ENCODE peak calls at places on chromosomes 4 and X, in ten cellular contexts. F is GM13977; E is activated CD8-positive, alpha-beta T cell treated with anti-CD3 and anti-CD28 coated beads for 36 hours; Z is ascending aorta; D is BE2C; L is tibial nerve; J is CD4-positive, alpha-beta T cell; U is type B pancreatic cell; T is RWPE1; O is endothelial cell. P is an unnamed sample.

GRCh38 chr4:172962564-172963353 is 205.9 kb upstream of the GALNT7 start:
- DNase-seq in D (no peak), F (no peak), E (no peak), L (no peak), T (peak), O (no peak), Z (peak), U (no peak), J (no peak), P (no peak)

GRCh38 chrX:41164469-41164868 is 79.2 kb downstream of the USP9X start:
- DNase-seq in D (no peak), O (no peak), J (no peak), E (no peak), Z (no peak), L (no peak), T (no peak), F (no peak), U (no peak), P (no peak)

GRCh38 chr4:157706134-157706533 is 466.7 kb downstream of the GASK1B start:
- DNase-seq in E (no peak), U (no peak), Z (no peak), D (no peak), T (no peak), O (no peak), J (no peak), L (no peak), F (no peak), P (no peak)

GRCh38 chr4:164734476-164734875 is 19.5 kb upstream of the SMIM31 start:
- DNase-seq in O (no peak), E (no peak), J (no peak), D (no peak), U (no peak), F (no peak), T (no peak), L (no peak), Z (no peak), P (no peak)

GRCh38 chrX:12115377-12115776 is 22.9 kb upstream of the FRMPD4 start:
- DNase-seq in T (no peak), O (peak), F (no peak), J (no peak), L (no peak), U (no peak), E (no peak), Z (no peak), D (no peak), P (no peak)

GRCh38 chrX:134671207-134671750 is 13.0 kb upstream of the PLAC1 start:
- DNase-seq in F (no peak), Z (no peak), U (no peak), L (no peak), E (peak), D (no peak), J (no peak), T (no peak), O (no peak), P (no peak)

GRCh38 chr4:162852642-162853041 is 314.0 kb downstream of the NAF1 start:
- DNase-seq in U (no peak), J (no peak), L (no peak), E (no peak), O (no peak), F (no peak), D (no peak), T (no peak), Z (no peak), P (no peak)

GRCh38 chr4:158996669-158997074 is 106.2 kb upstream of the RAPGEF2 start:
- DNase-seq in U (no peak), L (no peak), Z (no peak), J (no peak), T (peak), E (no peak), O (no peak), F (no peak), D (no peak), P (no peak)

GRCh38 chr4:8391972-8392371 is 48.6 kb downstream of the ACOX3 start:
- DNase-seq in O (no peak), J (no peak), T (no peak), D (no peak), Z (no peak), E (peak), L (peak), U (no peak), F (peak), P (peak)

GRCh38 chr4:33911951-33912350 is 2332.4 kb downstream of the ARAP2 start:
- DNase-seq in D (no peak), J (no peak), U (no peak), O (no peak), F (no peak), E (no peak), T (no peak), L (no peak), Z (no peak), P (no peak)

GRCh38 chrX:96770315-96770714 is 85.7 kb downstream of the DIAPH2 start:
- DNase-seq in F (peak), J (no peak), T (peak), L (no peak), O (no peak), U (no peak), E (no peak), D (no peak), Z (no peak), P (no peak)

GRCh38 chr4:38523054-38523453 is 140.9 kb upstream of the KLF3 start:
- DNase-seq in F (no peak), Z (no peak), O (no peak), J (no peak), T (no peak), L (no peak), D (no peak), U (no peak), E (no peak), P (no peak)

GRCh38 chr4:38529189-38530115 is 134.5 kb upstream of the KLF3 start:
- DNase-seq in O (peak), D (no peak), U (no peak), T (no peak), E (peak), J (peak), F (peak), L (no peak), Z (peak), P (peak)

GRCh38 chr4:38519671-38520070 is 144.3 kb upstream of the KLF3 start:
- DNase-seq in L (no peak), T (no peak), Z (no peak), E (no peak), D (no peak), F (no peak), O (no peak), U (no peak), J (no peak), P (no peak)

GRCh38 chr4:38526412-38526811 is 137.6 kb upstream of the KLF3 start:
- DNase-seq in D (no peak), L (no peak), F (no peak), E (no peak), T (no peak), U (no peak), J (no peak), O (no peak), Z (no peak), P (no peak)

GRCh38 chr4:38523524-38524448 is 140.2 kb upstream of the KLF3 start:
- DNase-seq in U (no peak), Z (no peak), O (no peak), T (no peak), E (peak), J (no peak), D (no peak), L (no peak), F (peak), P (peak)
- TF ChIP-seq CTCF in U (no peak), Z (no peak), O (no peak), T (no peak), E (no peak), J (no peak), D (no peak), L (no peak), F (no peak), P (no peak)

GRCh38 chr4:5199912-5200311 is 148.6 kb downstream of the STK32B start:
- DNase-seq in T (no peak), D (no peak), U (no peak), Z (no peak), L (no peak), J (no peak), F (no peak), E (no peak), O (no peak), P (no peak)

GRCh38 chr4:5200546-5200945 is 149.3 kb downstream of the STK32B start:
- DNase-seq in F (no peak), O (no peak), E (no peak), U (no peak), D (no peak), T (no peak), J (no peak), L (no peak), Z (no peak), P (no peak)

GRCh38 chr4:5199142-5199541 is 147.9 kb downstream of the STK32B start:
- DNase-seq in D (no peak), L (no peak), T (no peak), Z (no peak), F (no peak), J (no peak), U (no peak), O (no peak), E (no peak), P (no peak)

GRCh38 chr4:5203309-5203708 is 152.0 kb downstream of the STK32B start:
- DNase-seq in O (no peak), E (no peak), D (no peak), U (no peak), J (no peak), F (no peak), L (no peak), Z (no peak), T (no peak), P (no peak)

GRCh38 chr4:5198586-5198985 is 147.3 kb downstream of the STK32B start:
- DNase-seq in L (no peak), F (no peak), O (no peak), J (no peak), T (no peak), E (no peak), D (no peak), U (no peak), Z (no peak), P (no peak)
- TF ChIP-seq CTCF in L (no peak), F (no peak), O (no peak), J (no peak), T (no peak), E (no peak), D (no peak), U (no peak), Z (no peak), P (no peak)

GRCh38 chrX:31293409-31293808 is 221.6 kb upstream of the FTHL17 start:
- DNase-seq in D (no peak), O (no peak), E (no peak), L (no peak), J (no peak), Z (no peak), T (no peak), F (peak), U (no peak), P (peak)
- TF ChIP-seq CTCF in D (peak), O (no peak), E (no peak), L (no peak), J (no peak), Z (no peak), T (no peak), F (peak), U (peak), P (peak)

GRCh38 chr4:22635692-22636091 is 57.0 kb upstream of the GBA3 start:
- DNase-seq in U (no peak), D (no peak), Z (no peak), T (no peak), J (no peak), O (no peak), L (no peak), E (no peak), F (no peak), P (no peak)
- TF ChIP-seq CTCF in U (no peak), D (no peak), Z (no peak), T (no peak), J (no peak), O (no peak), L (no peak), E (no peak), F (no peak), P (no peak)

GRCh38 chr4:113106076-113106475 is 56.6 kb downstream of the ANK2 start:
- DNase-seq in O (no peak), D (no peak), Z (no peak), E (no peak), U (no peak), J (no peak), F (peak), L (no peak), T (peak), P (peak)
- TF ChIP-seq CTCF in O (peak), D (peak), Z (peak), E (peak), U (peak), J (no peak), F (peak), L (peak), T (no peak), P (peak)

DNA sequence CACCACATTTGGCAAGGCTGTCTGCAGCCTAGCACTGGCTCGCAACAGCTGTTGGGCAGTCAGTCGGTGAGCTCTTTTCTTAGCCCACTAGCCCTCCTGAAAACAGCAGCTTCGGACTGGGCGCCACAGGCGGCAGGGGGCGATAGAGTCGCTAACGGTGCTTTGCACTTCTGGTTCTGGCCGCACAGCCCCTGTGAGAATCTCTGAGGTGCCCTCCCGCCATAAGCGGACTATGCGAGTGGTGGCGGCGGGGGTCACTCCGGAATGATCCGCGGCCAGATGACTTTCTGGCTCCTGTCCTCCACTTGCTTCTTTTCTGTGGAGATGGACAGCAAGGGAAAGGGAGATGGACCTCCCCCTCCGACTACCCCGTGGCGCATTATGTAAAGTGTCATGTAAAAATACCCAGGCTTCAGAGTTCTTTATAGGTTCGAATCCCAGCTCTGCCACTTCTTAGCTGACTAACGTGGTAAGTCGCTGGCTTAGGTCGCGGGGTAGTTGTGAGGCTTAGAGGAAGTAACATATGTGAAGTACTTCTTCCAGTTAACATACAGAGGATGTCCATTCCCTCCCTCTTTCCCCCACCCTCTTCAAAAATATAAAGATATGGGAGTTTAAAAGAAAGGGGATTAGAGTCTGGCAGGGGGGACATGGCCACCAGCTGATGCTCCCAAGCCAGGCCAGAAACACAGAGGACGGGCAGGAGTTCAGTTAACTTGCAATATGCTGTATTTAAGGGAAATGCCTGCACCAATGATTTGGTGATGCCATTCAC is 11.0 kb downstream of the ARHGAP36 start:
- DNase-seq in Z (no peak), E (peak), D (peak), F (peak), U (peak), L (no peak), J (no peak), O (peak), T (no peak), P (peak)
- TF ChIP-seq CTCF in Z (peak), E (peak), D (peak), F (peak), U (peak), L (peak), J (no peak), O (peak), T (no peak), P (peak)

GRCh38 chrX:49761481-49761880 is 65.7 kb upstream of the PAGE1 start:
- DNase-seq in E (peak), J (no peak), T (no peak), F (peak), U (no peak), Z (no peak), D (no peak), O (peak), L (no peak), P (peak)
- TF ChIP-seq CTCF in E (peak), J (peak), T (peak), F (peak), U (peak), Z (peak), D (peak), O (no peak), L (peak), P (peak)

DNA sequence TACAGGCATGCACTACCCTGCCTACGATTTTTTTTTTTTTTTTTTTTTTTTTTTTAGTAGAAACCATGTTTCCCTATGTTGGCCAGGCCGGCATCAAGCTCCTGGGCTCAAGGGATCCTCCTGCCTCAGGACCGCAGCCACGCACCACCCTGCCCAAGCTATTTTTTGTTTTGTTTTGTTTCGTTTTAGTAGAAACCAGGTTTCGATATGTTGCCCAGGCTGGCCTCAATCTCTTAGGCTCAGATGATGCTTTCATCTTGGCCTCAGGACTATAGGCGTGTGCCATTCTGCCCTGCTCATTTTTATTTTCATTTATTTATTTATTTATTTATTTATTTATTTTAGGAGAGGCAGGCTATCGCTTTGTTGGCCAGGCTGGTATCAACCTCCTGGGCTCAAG is 1.2 kb upstream of the SSX3 start:
- DNase-seq in F (no peak), L (no peak), U (no peak), Z (no peak), J (no peak), D (no peak), T (no peak), O (no peak), E (no peak), P (no peak)
- TF ChIP-seq CTCF in F (no peak), L (no peak), U (no peak), Z (no peak), J (no peak), D (no peak), T (no peak), O (no peak), E (no peak), P (no peak)

GRCh38 chr4:101801957-101802356 is 11.4 kb downstream of the BANK1 start:
- DNase-seq in E (no peak), O (no peak), L (no peak), T (no peak), F (no peak), U (no peak), D (no peak), J (no peak), Z (no peak), P (no peak)

GRCh38 chr4:101807351-101807750 is 16.8 kb downstream of the BANK1 start:
- DNase-seq in E (no peak), L (no peak), U (no peak), D (no peak), Z (no peak), T (no peak), O (no peak), F (no peak), J (no peak), P (no peak)

DNA sequence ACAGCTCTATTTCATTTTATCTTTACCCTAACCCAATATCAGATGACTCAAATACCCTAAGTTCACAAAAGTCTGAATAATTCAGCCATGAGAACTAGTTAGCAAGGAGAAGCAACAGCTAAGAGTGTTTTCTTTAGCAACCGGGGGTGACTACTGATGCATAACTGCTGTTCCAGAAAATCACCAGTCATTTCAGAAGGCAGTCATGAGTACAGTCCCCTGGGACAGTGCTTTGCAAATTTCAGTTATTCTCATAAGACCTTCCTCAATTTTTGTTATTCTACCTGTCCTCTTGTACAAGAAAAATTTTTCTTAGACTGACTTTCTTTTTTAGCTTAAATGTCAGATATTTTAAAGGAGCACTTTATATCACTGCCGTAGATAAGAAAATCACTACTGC is 16.4 kb downstream of the BANK1 start:
- DNase-seq in E (no peak), U (no peak), T (no peak), J (no peak), F (peak), L (no peak), O (no peak), D (peak), Z (no peak), P (peak)
- TF ChIP-seq CTCF in E (no peak), U (no peak), T (no peak), J (no peak), F (no peak), L (no peak), O (no peak), D (peak), Z (no peak), P (no peak)